ENCODE peak calls at places on chromosome 14, in nine cellular contexts. C is tibial artery; X is esophagus muscularis mucosa; D is suprapubic skin; E is CD4-positive, alpha-beta T cell; A is lung; Y is gastrocnemius medialis; F is testis; M is transverse colon. Z is an unnamed sample.

GRCh38 chr14:65131176-65131765 is 29.0 kb upstream of the MAX start:
- DNase-seq in Y (no peak), F (no peak), X (no peak), M (peak; percentile 60), D (peak; percentile 2), C (no peak), E (no peak), A (no peak), Z (no peak)

GRCh38 chr14:97280526-97280925 is 483.3 kb downstream of the VRK1 start:
- DNase-seq in X (peak; percentile 50), C (no peak), Y (no peak), M (no peak), F (no peak), D (no peak), E (no peak), A (no peak), Z (no peak)

GRCh38 chr14:94129111-94129757 is at the start of gene IFI27L2:
- DNase-seq in Y (peak; percentile 54), X (peak; percentile 93), M (peak; percentile 74), A (peak; percentile 55), E (peak; percentile 45), F (peak; percentile 89), C (peak; percentile 74), D (peak; percentile 86), Z (no peak)

GRCh38 chr14:103520657-103521437 is 1.8 kb downstream of the CKB start:
- DNase-seq in A (peak; percentile 81), F (peak; percentile 93), M (peak; percentile 89), Y (no peak), D (peak; percentile 84), E (peak; percentile 57), X (no peak), C (peak; percentile 77), Z (no peak)

GRCh38 chr14:60573943-60574496 is 65.1 kb downstream of the SIX6 start:
- DNase-seq in C (no peak), Y (no peak), M (no peak), E (no peak), F (no peak), D (no peak), A (no peak), X (no peak), Z (no peak)

GRCh38 chr14:20302042-20302761 is 3.5 kb downstream of the TTC5 start:
- DNase-seq in C (no peak), D (no peak), E (no peak), M (no peak), A (no peak), F (no peak), Y (no peak), X (no peak), Z (no peak)

GRCh38 chr14:64645220-64645891 is 58.9 kb upstream of the PLEKHG3 start:
- DNase-seq in X (no peak), E (no peak), C (no peak), M (no peak), Y (no peak), D (no peak), A (no peak), F (no peak), Z (peak; percentile 73)

GRCh38 chr14:30966415-30967363 is 58.8 kb upstream of the AP4S1 start:
- DNase-seq in A (no peak), D (no peak), X (no peak), Y (no peak), F (no peak), C (no peak), M (no peak), E (no peak), Z (no peak)

GRCh38 chr14:20627337-20628032 is 14.0 kb downstream of the OR6S1 start:
- DNase-seq in E (no peak), M (no peak), A (no peak), D (no peak), Y (no peak), C (no peak), X (no peak), F (no peak), Z (no peak)

GRCh38 chr14:69711471-69712216 is 55.3 kb upstream of the SRSF5 start:
- DNase-seq in X (no peak), M (peak; percentile 26), Y (no peak), F (no peak), E (no peak), D (no peak), C (peak; percentile 41), A (no peak), Z (no peak)

GRCh38 chr14:85799668-85800067 is 269.7 kb downstream of the FLRT2 start:
- DNase-seq in D (no peak), M (no peak), X (no peak), A (no peak), C (no peak), E (no peak), Y (no peak), F (no peak), Z (no peak)

DNA sequence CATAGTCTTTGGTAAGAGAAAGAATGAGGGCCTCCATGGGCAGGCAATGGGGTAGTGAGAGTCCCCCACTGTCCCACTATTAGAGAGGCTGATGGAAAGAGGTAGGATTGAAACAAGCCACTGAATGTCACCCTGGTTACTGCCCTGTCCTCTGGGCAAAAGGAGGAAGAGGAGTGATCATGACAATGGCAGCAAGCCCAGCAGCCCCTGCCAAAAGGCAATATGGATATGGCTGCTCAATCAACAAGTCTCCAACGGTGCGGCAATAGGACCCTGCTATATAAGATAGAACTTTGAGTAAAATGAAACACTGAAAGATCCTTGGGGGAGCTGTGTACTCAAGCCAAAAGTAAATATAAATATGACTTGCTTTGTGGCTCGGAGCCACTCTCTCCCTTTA is 6.1 kb downstream of the POMT2 start:
- DNase-seq in E (no peak), F (no peak), Y (no peak), D (no peak), C (no peak), A (no peak), X (no peak), M (no peak), Z (no peak)
- H3K27ac ChIP-seq in E (no peak overlapping the region), F (peak overlapping the region; percentile 41), Y (peak overlapping the region; percentile 96), D (peak overlapping the region; percentile 88), C (no peak overlapping the region), A (peak overlapping the region; percentile 18), X (no peak overlapping the region), M (peak overlapping the region; percentile 59), Z (no peak overlapping the region)

GRCh38 chr14:35213143-35213788 is 78.9 kb upstream of the PSMA6 start:
- DNase-seq in F (peak; percentile 28), X (no peak), A (no peak), Y (no peak), E (no peak), D (no peak), C (no peak), M (no peak), Z (no peak)

GRCh38 chr14:35213869-35214387 is 78.3 kb upstream of the PSMA6 start:
- DNase-seq in Y (no peak), X (no peak), E (no peak), A (no peak), F (no peak), M (no peak), C (no peak), D (no peak), Z (no peak)

GRCh38 chr14:35212471-35213142 is 79.6 kb upstream of the PSMA6 start:
- DNase-seq in E (no peak), Y (no peak), M (no peak), D (no peak), C (no peak), F (no peak), A (no peak), X (no peak), Z (no peak)

GRCh38 chr14:35218963-35219362 is 73.2 kb upstream of the PSMA6 start:
- DNase-seq in C (no peak), E (no peak), D (no peak), F (no peak), Y (no peak), A (no peak), M (no peak), X (no peak), Z (no peak)

DNA sequence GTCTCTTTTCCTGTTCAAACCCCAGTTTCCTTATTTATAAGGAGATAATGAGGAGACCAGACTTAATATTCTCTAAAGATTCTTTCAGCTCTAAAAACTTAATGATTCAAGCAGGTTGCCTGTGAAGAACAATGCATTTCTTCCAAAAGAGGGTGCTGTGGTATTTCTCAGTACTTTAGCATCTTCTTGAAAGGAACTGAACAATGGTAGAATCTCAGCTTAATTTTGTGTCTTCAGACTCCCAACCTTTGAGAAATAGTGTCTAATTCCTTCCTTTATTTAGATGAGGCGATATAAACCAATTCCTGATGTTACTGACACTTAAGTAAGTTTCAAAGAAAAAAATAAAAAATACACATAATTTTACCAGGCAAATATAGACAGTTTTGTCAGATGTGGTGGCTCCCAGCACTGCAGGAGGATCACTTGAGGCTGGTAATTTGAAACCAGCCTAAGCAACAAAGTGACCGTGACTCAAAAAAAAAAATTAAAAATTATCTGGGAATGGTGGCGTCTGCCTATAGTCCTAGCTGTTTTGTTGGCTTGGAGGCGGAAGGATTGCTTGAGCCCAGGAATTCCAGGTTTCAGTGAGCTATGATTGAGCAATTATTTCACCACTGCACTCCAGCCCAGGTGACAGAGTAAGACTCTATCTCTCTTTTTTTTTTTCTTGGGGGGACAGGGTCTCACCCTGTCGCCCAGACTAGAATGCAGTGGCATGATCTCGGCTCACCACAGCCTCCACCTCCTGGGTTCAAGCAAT is 76.9 kb upstream of the PSMA6 start:
- DNase-seq in X (no peak), A (no peak), M (no peak), F (no peak), C (no peak), Y (no peak), E (no peak), D (no peak), Z (no peak)
- H3K27ac ChIP-seq in X (peak overlapping the region; percentile 50), A (no peak overlapping the region), M (no peak overlapping the region), F (no peak overlapping the region), C (no peak overlapping the region), Y (no peak overlapping the region), E (no peak overlapping the region), D (peak overlapping the region; percentile 35), Z (no peak overlapping the region)

GRCh38 chr14:67418368-67419174 is 6.6 kb upstream of the PLEK2 start:
- DNase-seq in Y (no peak), X (no peak), A (no peak), E (no peak), F (no peak), D (no peak), C (no peak), M (peak; percentile 79), Z (no peak)

GRCh38 chr14:67423424-67423823 is 11.5 kb upstream of the PLEK2 start:
- DNase-seq in D (no peak), A (no peak), F (no peak), Y (no peak), M (no peak), C (no peak), E (no peak), X (no peak), Z (no peak)

GRCh38 chr14:67417633-67418032 is 5.7 kb upstream of the PLEK2 start:
- DNase-seq in A (peak; percentile 41), Y (no peak), C (no peak), D (no peak), X (no peak), M (no peak), E (no peak), F (no peak), Z (no peak)

GRCh38 chr14:67421356-67422224 is 9.6 kb upstream of the PLEK2 start:
- DNase-seq in A (no peak), M (no peak), C (no peak), X (no peak), E (no peak), F (no peak), D (no peak), Y (no peak), Z (no peak)

GRCh38 chr14:67420102-67420739 is 8.3 kb upstream of the PLEK2 start:
- DNase-seq in A (no peak), M (peak; percentile 51), X (no peak), Y (no peak), E (peak; percentile 32), D (no peak), F (no peak), C (no peak), Z (no peak)
- H3K27ac ChIP-seq in A (no peak overlapping the region), M (peak overlapping the region; percentile 69), X (no peak overlapping the region), Y (no peak overlapping the region), E (no peak overlapping the region), D (no peak overlapping the region), F (no peak overlapping the region), C (no peak overlapping the region), Z (no peak overlapping the region)

GRCh38 chr14:79281244-79282199 is 929.8 kb downstream of the DIO2 start:
- DNase-seq in C (no peak), F (no peak), X (no peak), M (no peak), D (no peak), A (no peak), Y (no peak), E (no peak), Z (no peak)
- H3K27ac ChIP-seq in C (no peak overlapping the region), F (no peak overlapping the region), X (peak overlapping the region; percentile 80), M (no peak overlapping the region), D (no peak overlapping the region), A (no peak overlapping the region), Y (no peak overlapping the region), E (no peak overlapping the region), Z (no peak overlapping the region)